ENCODE peak calls at places on chromosomes 3 and 15, in eight cellular contexts. One of them, this sample, is unnamed. For H3K4me1, the result is how much of the 10 kb centered on the place peaks cover.

GRCh38 chr3:13069495-13069894 is 3.7 kb downstream of the IQSEC1 start:
- DNase-seq in stomach: no peak
- DNase-seq in PC-3: no peak
- DNase-seq in ovary: no peak
- DNase-seq in fibroblast of lung: no peak
- DNase-seq in H9: no peak
- DNase-seq in upper lobe of left lung: no peak
- DNase-seq in lower lobe of right lung: no peak
- DNase-seq in this sample: no peak

GRCh38 chr15:64883097-64883581 is 28.6 kb upstream of the ANKDD1A start:
- DNase-seq in lower lobe of right lung: no peak
- DNase-seq in upper lobe of left lung: peak
- DNase-seq in H9: no peak
- DNase-seq in ovary: no peak
- DNase-seq in fibroblast of lung: no peak
- DNase-seq in PC-3: no peak
- DNase-seq in stomach: no peak
- DNase-seq in this sample: no peak

GRCh38 chr3:183466575-183466974 is 38.2 kb upstream of the MCF2L2 start:
- DNase-seq in ovary: no peak
- DNase-seq in stomach: no peak
- DNase-seq in upper lobe of left lung: no peak
- DNase-seq in fibroblast of lung: no peak
- DNase-seq in H9: no peak
- DNase-seq in lower lobe of right lung: no peak
- DNase-seq in PC-3: no peak
- DNase-seq in this sample: no peak

GRCh38 chr3:66038726-66039589 is at the start of gene MAGI1:
- DNase-seq in upper lobe of left lung: peak
- DNase-seq in ovary: peak
- DNase-seq in PC-3: peak
- DNase-seq in stomach: peak
- DNase-seq in H9: peak
- DNase-seq in lower lobe of right lung: peak
- DNase-seq in fibroblast of lung: peak
- DNase-seq in this sample: peak

GRCh38 chr3:188365978-188366698 is 212.2 kb downstream of the LPP start:
- DNase-seq in ovary: no peak
- DNase-seq in lower lobe of right lung: no peak
- DNase-seq in PC-3: peak
- DNase-seq in fibroblast of lung: peak
- DNase-seq in stomach: no peak
- DNase-seq in upper lobe of left lung: no peak
- DNase-seq in H9: no peak
- DNase-seq in this sample: no peak

GRCh38 chr3:138032567-138032966 is 22.6 kb downstream of the CLDN18 start:
- DNase-seq in H9: no peak
- DNase-seq in PC-3: no peak
- DNase-seq in stomach: no peak
- DNase-seq in upper lobe of left lung: no peak
- DNase-seq in lower lobe of right lung: no peak
- DNase-seq in ovary: no peak
- DNase-seq in fibroblast of lung: no peak
- DNase-seq in this sample: no peak

GRCh38 chr3:116028157-116028556 is 404.8 kb downstream of the GAP43 start:
- DNase-seq in stomach: no peak
- DNase-seq in lower lobe of right lung: no peak
- DNase-seq in H9: no peak
- DNase-seq in upper lobe of left lung: no peak
- DNase-seq in PC-3: no peak
- DNase-seq in fibroblast of lung: no peak
- DNase-seq in ovary: no peak
- DNase-seq in this sample: no peak

GRCh38 chr3:140093742-140094141 is 158.8 kb downstream of the CLSTN2 start:
- DNase-seq in lower lobe of right lung: no peak
- DNase-seq in fibroblast of lung: peak
- DNase-seq in H9: no peak
- DNase-seq in PC-3: peak
- DNase-seq in upper lobe of left lung: peak
- DNase-seq in ovary: peak
- DNase-seq in stomach: peak
- DNase-seq in this sample: peak

GRCh38 chr15:31333820-31334219 is 7.2 kb downstream of the KLF13 start:
- DNase-seq in lower lobe of right lung: no peak
- DNase-seq in upper lobe of left lung: no peak
- DNase-seq in ovary: no peak
- DNase-seq in stomach: no peak
- DNase-seq in PC-3: no peak
- DNase-seq in fibroblast of lung: no peak
- DNase-seq in H9: no peak
- DNase-seq in this sample: no peak

GRCh38 chr15:31332020-31332680 is 5.5 kb downstream of the KLF13 start:
- DNase-seq in upper lobe of left lung: no peak
- DNase-seq in H9: no peak
- DNase-seq in stomach: no peak
- DNase-seq in lower lobe of right lung: no peak
- DNase-seq in fibroblast of lung: no peak
- DNase-seq in ovary: no peak
- DNase-seq in PC-3: no peak
- DNase-seq in this sample: no peak

GRCh38 chr15:31332681-31333071 is 6.0 kb downstream of the KLF13 start:
- DNase-seq in PC-3: no peak
- DNase-seq in lower lobe of right lung: no peak
- DNase-seq in ovary: no peak
- DNase-seq in stomach: no peak
- DNase-seq in H9: no peak
- DNase-seq in upper lobe of left lung: no peak
- DNase-seq in fibroblast of lung: no peak
- DNase-seq in this sample: no peak

GRCh38 chr15:31331389-31331788 is 4.8 kb downstream of the KLF13 start:
- DNase-seq in H9: no peak
- DNase-seq in PC-3: no peak
- DNase-seq in fibroblast of lung: no peak
- DNase-seq in lower lobe of right lung: no peak
- DNase-seq in ovary: no peak
- DNase-seq in upper lobe of left lung: no peak
- DNase-seq in stomach: no peak
- DNase-seq in this sample: no peak

GRCh38 chr15:31333119-31333518 is 6.5 kb downstream of the KLF13 start:
- DNase-seq in fibroblast of lung: no peak
- DNase-seq in lower lobe of right lung: peak
- DNase-seq in upper lobe of left lung: peak
- DNase-seq in stomach: no peak
- DNase-seq in PC-3: no peak
- DNase-seq in H9: no peak
- DNase-seq in ovary: no peak
- DNase-seq in this sample: no peak
- H3K4me1 ChIP-seq in fibroblast of lung: under half
- H3K4me1 ChIP-seq in lower lobe of right lung: half or more
- H3K4me1 ChIP-seq in upper lobe of left lung: half or more
- H3K4me1 ChIP-seq in stomach: half or more
- H3K4me1 ChIP-seq in PC-3: under half
- H3K4me1 ChIP-seq in H9: under half
- H3K4me1 ChIP-seq in ovary: under half
- H3K4me1 ChIP-seq in this sample: half or more

GRCh38 chr15:57143511-57144078 is 225.2 kb downstream of the TCF12 start:
- DNase-seq in stomach: no peak
- DNase-seq in upper lobe of left lung: no peak
- DNase-seq in lower lobe of right lung: no peak
- DNase-seq in H9: no peak
- DNase-seq in ovary: no peak
- DNase-seq in PC-3: no peak
- DNase-seq in fibroblast of lung: no peak
- DNase-seq in this sample: no peak

GRCh38 chr15:57144448-57144847 is 226.0 kb downstream of the TCF12 start:
- DNase-seq in ovary: no peak
- DNase-seq in H9: no peak
- DNase-seq in PC-3: no peak
- DNase-seq in stomach: no peak
- DNase-seq in fibroblast of lung: no peak
- DNase-seq in upper lobe of left lung: no peak
- DNase-seq in lower lobe of right lung: no peak
- DNase-seq in this sample: no peak

GRCh38 chr15:57149196-57149595 is 227.1 kb upstream of the CGNL1 start:
- DNase-seq in stomach: no peak
- DNase-seq in H9: no peak
- DNase-seq in ovary: no peak
- DNase-seq in fibroblast of lung: peak
- DNase-seq in upper lobe of left lung: no peak
- DNase-seq in PC-3: no peak
- DNase-seq in lower lobe of right lung: no peak
- DNase-seq in this sample: no peak

GRCh38 chr15:57148236-57148635 is 228.1 kb upstream of the CGNL1 start:
- DNase-seq in H9: no peak
- DNase-seq in fibroblast of lung: no peak
- DNase-seq in upper lobe of left lung: no peak
- DNase-seq in PC-3: no peak
- DNase-seq in stomach: no peak
- DNase-seq in lower lobe of right lung: no peak
- DNase-seq in ovary: no peak
- DNase-seq in this sample: no peak

DNA sequence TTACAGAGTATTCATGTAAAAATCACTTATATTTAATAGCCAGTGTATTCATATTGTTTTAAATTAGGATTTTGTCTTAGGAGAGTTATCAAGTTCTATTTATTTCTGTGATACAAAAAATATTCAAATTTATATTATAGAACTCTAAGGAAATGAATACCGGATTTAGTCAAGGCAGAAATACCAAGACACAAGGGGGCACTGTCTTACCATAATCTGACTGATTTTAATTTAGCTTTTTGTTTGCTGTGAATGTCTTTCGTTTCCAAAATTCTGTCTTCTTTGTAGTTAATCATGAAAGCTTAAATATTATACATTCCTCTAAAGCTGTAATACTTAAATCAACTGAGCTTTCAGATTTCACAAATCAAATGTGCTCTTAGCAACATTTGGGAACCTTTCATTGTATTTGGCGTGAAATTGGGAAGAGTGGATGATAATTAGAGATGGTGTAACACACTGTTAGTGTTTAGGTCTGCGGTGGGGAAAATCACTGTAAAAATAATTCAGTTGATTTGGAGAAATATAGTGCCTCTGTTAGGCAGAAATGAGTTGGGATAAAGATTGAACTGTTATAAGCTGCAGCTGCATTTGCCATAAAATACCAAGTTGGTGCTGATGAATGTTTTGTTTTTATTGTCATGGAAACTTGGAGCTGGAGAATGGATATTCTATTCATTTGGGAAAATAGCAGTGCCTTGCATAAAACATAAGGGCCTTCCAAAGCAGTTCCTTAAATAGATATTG is 228.1 kb downstream of the TCF12 start:
- DNase-seq in PC-3: peak
- DNase-seq in upper lobe of left lung: no peak
- DNase-seq in lower lobe of right lung: no peak
- DNase-seq in stomach: no peak
- DNase-seq in ovary: no peak
- DNase-seq in H9: no peak
- DNase-seq in fibroblast of lung: peak
- DNase-seq in this sample: no peak
- TF ChIP-seq CTCF in PC-3: peak
- TF ChIP-seq CTCF in upper lobe of left lung: peak
- TF ChIP-seq CTCF in lower lobe of right lung: peak
- TF ChIP-seq CTCF in stomach: peak
- TF ChIP-seq CTCF in ovary: peak
- TF ChIP-seq CTCF in H9: peak
- TF ChIP-seq CTCF in fibroblast of lung: peak
- TF ChIP-seq CTCF in this sample: peak

GRCh38 chr15:99401971-99402732 is 150.9 kb downstream of the LRRC28 start:
- DNase-seq in stomach: no peak
- DNase-seq in fibroblast of lung: peak
- DNase-seq in lower lobe of right lung: no peak
- DNase-seq in ovary: no peak
- DNase-seq in PC-3: no peak
- DNase-seq in H9: no peak
- DNase-seq in upper lobe of left lung: no peak
- DNase-seq in this sample: no peak

GRCh38 chr15:99406716-99407487 is 155.6 kb downstream of the LRRC28 start:
- DNase-seq in stomach: no peak
- DNase-seq in lower lobe of right lung: no peak
- DNase-seq in fibroblast of lung: no peak
- DNase-seq in upper lobe of left lung: no peak
- DNase-seq in H9: no peak
- DNase-seq in PC-3: no peak
- DNase-seq in ovary: no peak
- DNase-seq in this sample: no peak

GRCh38 chr15:99403597-99403996 is 152.3 kb downstream of the LRRC28 start:
- DNase-seq in H9: no peak
- DNase-seq in upper lobe of left lung: no peak
- DNase-seq in ovary: no peak
- DNase-seq in stomach: no peak
- DNase-seq in lower lobe of right lung: no peak
- DNase-seq in PC-3: peak
- DNase-seq in fibroblast of lung: no peak
- DNase-seq in this sample: no peak

GRCh38 chr15:99406120-99406519 is 154.8 kb downstream of the LRRC28 start:
- DNase-seq in PC-3: no peak
- DNase-seq in lower lobe of right lung: no peak
- DNase-seq in upper lobe of left lung: no peak
- DNase-seq in ovary: no peak
- DNase-seq in fibroblast of lung: no peak
- DNase-seq in stomach: no peak
- DNase-seq in H9: no peak
- DNase-seq in this sample: no peak

DNA sequence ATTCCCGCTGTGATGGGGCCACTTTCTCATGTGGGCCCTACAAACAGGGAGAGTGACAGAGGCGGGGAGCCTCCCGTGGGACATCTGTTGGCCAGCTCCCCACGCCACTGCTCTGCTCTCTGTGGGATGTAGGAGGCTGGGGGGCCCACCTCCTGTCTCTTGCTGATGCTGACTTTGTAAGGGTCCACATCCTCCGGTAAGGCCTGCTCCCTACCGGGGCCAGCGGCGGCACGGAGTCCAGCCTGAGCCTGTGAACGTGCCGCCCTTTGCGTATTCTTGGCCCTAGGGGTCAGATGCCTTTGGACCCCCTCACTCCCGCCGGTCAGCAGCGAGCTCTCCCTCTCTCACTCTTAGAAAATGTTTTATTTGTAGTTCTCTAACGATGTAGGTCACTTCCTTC is 153.2 kb downstream of the LRRC28 start:
- DNase-seq in lower lobe of right lung: no peak
- DNase-seq in upper lobe of left lung: no peak
- DNase-seq in fibroblast of lung: no peak
- DNase-seq in ovary: no peak
- DNase-seq in stomach: no peak
- DNase-seq in H9: no peak
- DNase-seq in PC-3: no peak
- DNase-seq in this sample: no peak
- H3K4me1 ChIP-seq in lower lobe of right lung: under half
- H3K4me1 ChIP-seq in upper lobe of left lung: under half
- H3K4me1 ChIP-seq in fibroblast of lung: under half
- H3K4me1 ChIP-seq in ovary: under half
- H3K4me1 ChIP-seq in stomach: under half
- H3K4me1 ChIP-seq in H9: under half
- H3K4me1 ChIP-seq in PC-3: under half
- H3K4me1 ChIP-seq in this sample: under half

DNA sequence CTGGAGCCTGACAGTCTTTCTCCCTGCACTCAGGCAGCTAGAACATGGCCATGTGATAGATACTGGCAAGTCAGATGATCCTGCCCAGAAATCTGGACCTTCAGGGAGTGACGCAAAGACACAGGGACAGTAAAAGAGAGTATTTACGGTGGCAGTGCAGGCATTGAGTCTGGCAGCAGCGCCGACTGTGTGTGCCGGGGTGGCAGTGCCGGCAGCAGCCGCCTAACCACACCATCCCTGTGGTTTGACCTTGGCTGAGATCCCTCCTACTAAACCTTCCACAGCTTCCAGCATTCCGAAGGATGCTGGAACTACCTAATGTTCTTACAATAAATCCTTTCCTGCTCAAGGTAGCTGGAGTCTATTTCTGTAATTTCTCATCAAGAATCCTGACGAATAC is 4.6 kb upstream of the TSPAN3 start:
- DNase-seq in PC-3: peak
- DNase-seq in fibroblast of lung: peak
- DNase-seq in ovary: no peak
- DNase-seq in lower lobe of right lung: no peak
- DNase-seq in upper lobe of left lung: no peak
- DNase-seq in H9: no peak
- DNase-seq in stomach: peak
- DNase-seq in this sample: no peak
- TF ChIP-seq CTCF in PC-3: peak
- TF ChIP-seq CTCF in fibroblast of lung: no peak
- TF ChIP-seq CTCF in ovary: no peak
- TF ChIP-seq CTCF in lower lobe of right lung: no peak
- TF ChIP-seq CTCF in upper lobe of left lung: no peak
- TF ChIP-seq CTCF in H9: no peak
- TF ChIP-seq CTCF in stomach: no peak
- TF ChIP-seq CTCF in this sample: no peak